ENCODE peak calls at places on chromosome 14, in five cellular contexts. One of them, this sample, is unnamed.

GRCh38 chr14:77542349-77543239 is 44.0 kb upstream of the ISM2 start:
- DNase-seq in kidney epithelial cell: no peak
- DNase-seq in glomerular endothelial cell: peak
- DNase-seq in GM23338: no peak
- DNase-seq in IMR-90: no peak
- DNase-seq in this sample: no peak

GRCh38 chr14:23442721-23443356 is 7.4 kb upstream of the MYH7 start:
- DNase-seq in kidney epithelial cell: no peak
- DNase-seq in glomerular endothelial cell: no peak
- DNase-seq in GM23338: peak
- DNase-seq in IMR-90: no peak
- DNase-seq in this sample: no peak

GRCh38 chr14:58501214-58501816 is 73.8 kb downstream of the KIAA0586 start:
- DNase-seq in kidney epithelial cell: peak
- DNase-seq in glomerular endothelial cell: peak
- DNase-seq in GM23338: peak
- DNase-seq in IMR-90: peak
- DNase-seq in this sample: peak

GRCh38 chr14:88005978-88006851 is 1.3 kb downstream of the GPR65 start:
- DNase-seq in kidney epithelial cell: no peak
- DNase-seq in glomerular endothelial cell: no peak
- DNase-seq in GM23338: no peak
- DNase-seq in IMR-90: no peak
- DNase-seq in this sample: no peak

GRCh38 chr14:61561657-61562276 is 133.5 kb upstream of the HIF1A start:
- DNase-seq in kidney epithelial cell: peak
- DNase-seq in glomerular endothelial cell: peak
- DNase-seq in GM23338: peak
- DNase-seq in IMR-90: peak
- DNase-seq in this sample: no peak

GRCh38 chr14:81464253-81465001 is 64.3 kb upstream of the STON2 start:
- DNase-seq in kidney epithelial cell: no peak
- DNase-seq in glomerular endothelial cell: peak
- DNase-seq in GM23338: peak
- DNase-seq in IMR-90: peak
- DNase-seq in this sample: peak

GRCh38 chr14:69471436-69471835 is 13.1 kb upstream of the PLEKHD1 start:
- DNase-seq in kidney epithelial cell: no peak
- DNase-seq in glomerular endothelial cell: no peak
- DNase-seq in GM23338: no peak
- DNase-seq in IMR-90: no peak
- DNase-seq in this sample: no peak

GRCh38 chr14:52067873-52068740 is 752 bp downstream of the NID2 start:
- DNase-seq in kidney epithelial cell: no peak
- DNase-seq in glomerular endothelial cell: no peak
- DNase-seq in GM23338: peak
- DNase-seq in IMR-90: peak
- DNase-seq in this sample: no peak

GRCh38 chr14:95253039-95253620 is 66.6 kb downstream of the CLMN start:
- DNase-seq in kidney epithelial cell: no peak
- DNase-seq in glomerular endothelial cell: no peak
- DNase-seq in GM23338: no peak
- DNase-seq in IMR-90: no peak
- DNase-seq in this sample: no peak

GRCh38 chr14:69559581-69560011 is 15.1 kb downstream of the CCDC177 start:
- DNase-seq in kidney epithelial cell: no peak
- DNase-seq in glomerular endothelial cell: no peak
- DNase-seq in GM23338: no peak
- DNase-seq in IMR-90: no peak
- DNase-seq in this sample: peak

GRCh38 chr14:90087433-90087832 is 25.6 kb downstream of the KCNK13 start:
- DNase-seq in kidney epithelial cell: no peak
- DNase-seq in glomerular endothelial cell: no peak
- DNase-seq in GM23338: no peak
- DNase-seq in IMR-90: peak
- DNase-seq in this sample: no peak

GRCh38 chr14:22089940-22090339 is 416.3 kb upstream of the OR4E1 start:
- DNase-seq in kidney epithelial cell: no peak
- DNase-seq in glomerular endothelial cell: no peak
- DNase-seq in GM23338: no peak
- DNase-seq in IMR-90: no peak
- DNase-seq in this sample: no peak

GRCh38 chr14:106174206-106174605 is 647.8 kb downstream of the TMEM121 start:
- DNase-seq in kidney epithelial cell: no peak
- DNase-seq in glomerular endothelial cell: no peak
- DNase-seq in GM23338: no peak
- DNase-seq in IMR-90: no peak
- DNase-seq in this sample: no peak

GRCh38 chr14:102917056-102917385 is 5.4 kb upstream of the AMN start:
- DNase-seq in kidney epithelial cell: no peak
- DNase-seq in glomerular endothelial cell: no peak
- DNase-seq in GM23338: no peak
- DNase-seq in IMR-90: no peak
- DNase-seq in this sample: no peak

GRCh38 chr14:74835607-74836250 is 40.2 kb downstream of the PROX2 start:
- DNase-seq in kidney epithelial cell: no peak
- DNase-seq in glomerular endothelial cell: no peak
- DNase-seq in GM23338: no peak
- DNase-seq in IMR-90: no peak
- DNase-seq in this sample: no peak

GRCh38 chr14:31992051-31992450 is 85.1 kb upstream of the ARHGAP5 start:
- DNase-seq in kidney epithelial cell: no peak
- DNase-seq in glomerular endothelial cell: no peak
- DNase-seq in GM23338: no peak
- DNase-seq in IMR-90: peak
- DNase-seq in this sample: no peak

GRCh38 chr14:102584871-102585869 is 7.3 kb upstream of the RCOR1 start:
- DNase-seq in kidney epithelial cell: no peak
- DNase-seq in glomerular endothelial cell: no peak
- DNase-seq in GM23338: peak
- DNase-seq in IMR-90: no peak
- DNase-seq in this sample: no peak

GRCh38 chr14:99138999-99139865 is 132.8 kb downstream of the BCL11B start:
- DNase-seq in kidney epithelial cell: no peak
- DNase-seq in glomerular endothelial cell: no peak
- DNase-seq in GM23338: no peak
- DNase-seq in IMR-90: no peak
- DNase-seq in this sample: no peak

GRCh38 chr14:80867798-80868197 is 73.7 kb downstream of the CEP128 start:
- DNase-seq in kidney epithelial cell: no peak
- DNase-seq in glomerular endothelial cell: no peak
- DNase-seq in GM23338: no peak
- DNase-seq in IMR-90: no peak
- DNase-seq in this sample: no peak